ENCODE peak calls at places on chromosome 20, in seven cellular contexts. Z is activated CD4-positive, alpha-beta T cell treated with anti-CD3 and anti-CD28 coated beads, Interleukin-2, amount 50 U/mL, for 1 hour; Q is activated T-helper 1 cell treated with anti-CD3 and anti-CD28 coated beads, Interleukin-12 subunit alpha, Interleukin-12 subunit beta, Interleukin-2, Interleukin-4 antibody, amounts not matched to agents 30 ng/mL and 10 ng/mL and 1 ng/mL, durations not matched to agents 14 hours and 24 hours and 36 hours; A is stimulated activated CD4-positive, alpha-beta T cell treated with anti-CD3 and anti-CD28 coated beads, Interleukin-2, amount 100 ng/mL, for 48 hours; D is left ventricle myocardium inferior; R is psoas muscle; T is endothelial cell. L is an unnamed sample.

GRCh38 chr20:41247523-41248370 is 69.8 kb downstream of the ZHX3 start:
- DNase-seq in A (no peak), Z (no peak), R (no peak), Q (no peak), D (no peak), T (no peak), L (no peak)

GRCh38 chr20:58392286-58392685 is 3.3 kb downstream of the VAPB start:
- DNase-seq in A (no peak), D (no peak), Q (no peak), R (no peak), T (no peak), Z (no peak), L (no peak)

GRCh38 chr20:32181606-32182005 is 25.9 kb downstream of the PLAGL2 start:
- DNase-seq in Q (no peak), D (no peak), Z (no peak), T (no peak), R (no peak), A (no peak), L (no peak)

GRCh38 chr20:3447321-3447720 is 23.5 kb upstream of the ATRN start:
- DNase-seq in A (no peak), Z (no peak), Q (no peak), R (no peak), T (no peak), D (no peak), L (no peak)

GRCh38 chr20:52481443-52481842 is 289.9 kb upstream of the ZFP64 start:
- DNase-seq in D (no peak), A (no peak), T (no peak), R (no peak), Z (no peak), Q (no peak), L (no peak)

GRCh38 chr20:57214427-57214826 is 52.0 kb downstream of the BMP7 start:
- DNase-seq in Q (no peak), T (no peak), D (no peak), A (no peak), Z (no peak), R (no peak), L (no peak)

GRCh38 chr20:54044156-54044555 is 26.2 kb downstream of the BCAS1 start:
- DNase-seq in A (no peak), R (no peak), D (no peak), Q (no peak), T (no peak), Z (no peak), L (no peak)

GRCh38 chr20:48463916-48464315 is 363.9 kb downstream of the PREX1 start:
- DNase-seq in A (no peak), Q (no peak), T (no peak), Z (no peak), R (no peak), D (no peak), L (no peak)

GRCh38 chr20:2742934-2743559 is 50.5 kb downstream of the EBF4 start:
- DNase-seq in Z (peak; percentile 68), T (peak; percentile 87), A (peak; percentile 71), D (no peak), R (no peak), Q (peak; percentile 65), L (peak; percentile 73)

GRCh38 chr20:41183391-41183790 is 46.0 kb downstream of the PLCG1 start:
- DNase-seq in A (no peak), R (no peak), D (no peak), Q (no peak), Z (no peak), T (no peak), L (no peak)

GRCh38 chr20:56766528-56766927 is 137.4 kb downstream of the TFAP2C start:
- DNase-seq in D (no peak), A (no peak), R (no peak), Z (no peak), Q (no peak), T (no peak), L (no peak)

GRCh38 chr20:15882553-15882952 is 690.7 kb downstream of the KIF16B start:
- DNase-seq in Z (no peak), T (no peak), A (no peak), D (no peak), R (no peak), Q (no peak), L (no peak)

GRCh38 chr20:8875586-8875985 is 193.3 kb upstream of the PLCB4 start:
- DNase-seq in T (no peak), R (no peak), D (no peak), A (no peak), Q (no peak), Z (no peak), L (no peak)

GRCh38 chr20:2042400-2042799 is 48.5 kb upstream of the PDYN start:
- DNase-seq in Z (no peak), A (no peak), T (no peak), R (no peak), D (no peak), Q (no peak), L (no peak)